ENCODE peak calls at places on chromosomes 7 and 10, in seven cellular contexts. One of them, this sample, is unnamed.
A peak's percentile ranks its signal among the peaks of the same experiment; 100 is the strongest.

GRCh38 chr7:50795831-50796230 is 13.1 kb upstream of the GRB10 start:
- DNase-seq in activated T-cell treated with anti-CD3 and anti-CD28 coated beads for 24 hours: no peak
- DNase-seq in fibroblast of the conjunctiva: no peak
- DNase-seq in NCI-H1092: no peak
- DNase-seq in NCI-H1105: no peak
- DNase-seq in stimulated activated CD8-positive, alpha-beta memory T cell treated with anti-CD3 and anti-CD28 coated beads, Interleukin-12 subunit alpha, Interleukin-12 subunit beta, amount 100 ng/mL, for 4 hours: no peak
- DNase-seq in EL: no peak
- DNase-seq in this sample: no peak

GRCh38 chr7:29282819-29283414 is 88.3 kb downstream of the CHN2 start:
- DNase-seq in activated T-cell treated with anti-CD3 and anti-CD28 coated beads for 24 hours: no peak
- DNase-seq in fibroblast of the conjunctiva: no peak
- DNase-seq in NCI-H1092: peak; percentile 49
- DNase-seq in NCI-H1105: peak; percentile 17
- DNase-seq in stimulated activated CD8-positive, alpha-beta memory T cell treated with anti-CD3 and anti-CD28 coated beads, Interleukin-12 subunit alpha, Interleukin-12 subunit beta, amount 100 ng/mL, for 4 hours: no peak
- DNase-seq in EL: no peak
- DNase-seq in this sample: no peak

GRCh38 chr10:129360046-129360445 is 107.0 kb upstream of the MGMT start:
- DNase-seq in activated T-cell treated with anti-CD3 and anti-CD28 coated beads for 24 hours: no peak
- DNase-seq in fibroblast of the conjunctiva: no peak
- DNase-seq in NCI-H1092: no peak
- DNase-seq in NCI-H1105: no peak
- DNase-seq in stimulated activated CD8-positive, alpha-beta memory T cell treated with anti-CD3 and anti-CD28 coated beads, Interleukin-12 subunit alpha, Interleukin-12 subunit beta, amount 100 ng/mL, for 4 hours: no peak
- DNase-seq in EL: no peak
- DNase-seq in this sample: no peak

GRCh38 chr7:157985636-157986035 is 602.0 kb downstream of the PTPRN2 start:
- DNase-seq in activated T-cell treated with anti-CD3 and anti-CD28 coated beads for 24 hours: no peak
- DNase-seq in fibroblast of the conjunctiva: no peak
- DNase-seq in NCI-H1092: no peak
- DNase-seq in NCI-H1105: no peak
- DNase-seq in stimulated activated CD8-positive, alpha-beta memory T cell treated with anti-CD3 and anti-CD28 coated beads, Interleukin-12 subunit alpha, Interleukin-12 subunit beta, amount 100 ng/mL, for 4 hours: no peak
- DNase-seq in EL: no peak
- DNase-seq in this sample: no peak

GRCh38 chr10:65314253-65314652 is 1611.6 kb upstream of the LRRTM3 start:
- DNase-seq in activated T-cell treated with anti-CD3 and anti-CD28 coated beads for 24 hours: no peak
- DNase-seq in fibroblast of the conjunctiva: no peak
- DNase-seq in NCI-H1092: no peak
- DNase-seq in NCI-H1105: no peak
- DNase-seq in stimulated activated CD8-positive, alpha-beta memory T cell treated with anti-CD3 and anti-CD28 coated beads, Interleukin-12 subunit alpha, Interleukin-12 subunit beta, amount 100 ng/mL, for 4 hours: no peak
- DNase-seq in EL: no peak
- DNase-seq in this sample: no peak

GRCh38 chr7:111083423-111083822 is 7.5 kb upstream of the LRRN3 start:
- DNase-seq in activated T-cell treated with anti-CD3 and anti-CD28 coated beads for 24 hours: peak; percentile 53
- DNase-seq in fibroblast of the conjunctiva: peak; percentile 6
- DNase-seq in NCI-H1092: no peak
- DNase-seq in NCI-H1105: no peak
- DNase-seq in stimulated activated CD8-positive, alpha-beta memory T cell treated with anti-CD3 and anti-CD28 coated beads, Interleukin-12 subunit alpha, Interleukin-12 subunit beta, amount 100 ng/mL, for 4 hours: no peak
- DNase-seq in EL: peak; percentile 71
- DNase-seq in this sample: peak; percentile 75

GRCh38 chr7:39622609-39623311 is 612 bp upstream of the RALA start:
- DNase-seq in activated T-cell treated with anti-CD3 and anti-CD28 coated beads for 24 hours: no peak
- DNase-seq in fibroblast of the conjunctiva: no peak
- DNase-seq in NCI-H1092: peak; percentile 72
- DNase-seq in NCI-H1105: peak; percentile 72
- DNase-seq in stimulated activated CD8-positive, alpha-beta memory T cell treated with anti-CD3 and anti-CD28 coated beads, Interleukin-12 subunit alpha, Interleukin-12 subunit beta, amount 100 ng/mL, for 4 hours: no peak
- DNase-seq in EL: no peak
- DNase-seq in this sample: no peak

GRCh38 chr10:1411956-1412355 is 325.4 kb downstream of the ADARB2 start:
- DNase-seq in activated T-cell treated with anti-CD3 and anti-CD28 coated beads for 24 hours: no peak
- DNase-seq in fibroblast of the conjunctiva: no peak
- DNase-seq in NCI-H1092: no peak
- DNase-seq in NCI-H1105: no peak
- DNase-seq in stimulated activated CD8-positive, alpha-beta memory T cell treated with anti-CD3 and anti-CD28 coated beads, Interleukin-12 subunit alpha, Interleukin-12 subunit beta, amount 100 ng/mL, for 4 hours: no peak
- DNase-seq in EL: no peak
- DNase-seq in this sample: no peak

GRCh38 chr10:78981970-78982281 is 86.8 kb upstream of the ZMIZ1 start:
- DNase-seq in activated T-cell treated with anti-CD3 and anti-CD28 coated beads for 24 hours: no peak
- DNase-seq in fibroblast of the conjunctiva: no peak
- DNase-seq in NCI-H1092: no peak
- DNase-seq in NCI-H1105: no peak
- DNase-seq in stimulated activated CD8-positive, alpha-beta memory T cell treated with anti-CD3 and anti-CD28 coated beads, Interleukin-12 subunit alpha, Interleukin-12 subunit beta, amount 100 ng/mL, for 4 hours: no peak
- DNase-seq in EL: peak; percentile 30
- DNase-seq in this sample: no peak

GRCh38 chr7:157973971-157974677 is 613.5 kb downstream of the PTPRN2 start:
- DNase-seq in activated T-cell treated with anti-CD3 and anti-CD28 coated beads for 24 hours: no peak
- DNase-seq in fibroblast of the conjunctiva: no peak
- DNase-seq in NCI-H1092: no peak
- DNase-seq in NCI-H1105: no peak
- DNase-seq in stimulated activated CD8-positive, alpha-beta memory T cell treated with anti-CD3 and anti-CD28 coated beads, Interleukin-12 subunit alpha, Interleukin-12 subunit beta, amount 100 ng/mL, for 4 hours: no peak
- DNase-seq in EL: no peak
- DNase-seq in this sample: no peak